ENCODE peak calls at places on chromosomes 13 and 19, in six cellular contexts. Q is GM12878, P is body of pancreas, E is ovary, O is heart left ventricle, I is sigmoid colon. B is an unnamed sample.

GRCh38 chr13:73141292-73141771 is 82.5 kb downstream of the KLF5 start:
- DNase-seq in Q (no peak), P (peak; percentile 5), E (no peak), O (no peak), I (no peak), B (no peak)

GRCh38 chr19:13841339-13842293 is 35.3 kb upstream of the NANOS3 start:
- DNase-seq in Q (no peak), P (peak; percentile 48), E (no peak), O (peak; percentile 78), I (peak; percentile 86), B (no peak)

GRCh38 chr13:25117312-25117711 is 21.4 kb downstream of the PABPC3 start:
- DNase-seq in Q (no peak), P (no peak), E (no peak), O (no peak), I (no peak), B (no peak)

GRCh38 chr13:31768351-31768750 is 29.0 kb downstream of the RXFP2 start:
- DNase-seq in Q (no peak), P (no peak), E (no peak), O (no peak), I (no peak), B (no peak)

GRCh38 chr19:13083627-13084026 is 19.0 kb downstream of the LYL1 start:
- DNase-seq in Q (no peak), P (no peak), E (no peak), O (no peak), I (no peak), B (no peak)

GRCh38 chr13:32142956-32143375 is 111.4 kb downstream of the FRY start:
- DNase-seq in Q (no peak), P (no peak), E (no peak), O (no peak), I (no peak), B (no peak)

GRCh38 chr13:27792393-27793218 is at the start of gene GSX1:
- DNase-seq in Q (no peak), P (peak; percentile 79), E (peak; percentile 70), O (peak; percentile 75), I (no peak), B (peak; percentile 53)

GRCh38 chr13:31014461-31014860 is 82.0 kb downstream of the TEX26 start:
- DNase-seq in Q (no peak), P (no peak), E (no peak), O (no peak), I (no peak), B (no peak)

GRCh38 chr13:49690133-49690989 is 925 bp downstream of the EBPL start:
- DNase-seq in Q (no peak), P (peak; percentile 82), E (no peak), O (no peak), I (no peak), B (no peak)

GRCh38 chr13:80716610-80717081 is 375.7 kb upstream of the SPRY2 start:
- DNase-seq in Q (no peak), P (no peak), E (no peak), O (peak; percentile 54), I (peak; percentile 64), B (no peak)

GRCh38 chr19:53971608-53972007 is 8.9 kb downstream of the CACNG8 start:
- DNase-seq in Q (no peak), P (no peak), E (no peak), O (no peak), I (no peak), B (no peak)

GRCh38 chr13:75838366-75839017 is 202.4 kb downstream of the LMO7 start:
- DNase-seq in Q (no peak), P (no peak), E (no peak), O (no peak), I (no peak), B (no peak)

GRCh38 chr19:10289167-10289835 is 451 bp upstream of the ICAM5 start:
- DNase-seq in Q (no peak), P (no peak), E (peak; percentile 68), O (peak; percentile 60), I (no peak), B (peak; percentile 68)

GRCh38 chr19:2394669-2395292 is 32.6 kb downstream of the TIMM13 start:
- DNase-seq in Q (peak; percentile 38), P (no peak), E (no peak), O (no peak), I (no peak), B (peak; percentile 76)

GRCh38 chr19:2391118-2391725 is 31.2 kb downstream of the TMPRSS9 start:
- DNase-seq in Q (peak; percentile 21), P (peak; percentile 63), E (no peak), O (no peak), I (no peak), B (no peak)

GRCh38 chr19:2389594-2389993 is 29.5 kb downstream of the TMPRSS9 start:
- DNase-seq in Q (no peak), P (no peak), E (no peak), O (no peak), I (no peak), B (no peak)

GRCh38 chr19:2392366-2392765 is 32.3 kb downstream of the TMPRSS9 start:
- DNase-seq in Q (no peak), P (no peak), E (no peak), O (no peak), I (no peak), B (no peak)

GRCh38 chr19:2394054-2394668 is 33.2 kb downstream of the TIMM13 start:
- DNase-seq in Q (peak; percentile 38), P (peak; percentile 32), E (no peak), O (no peak), I (no peak), B (peak; percentile 66)
- TF ChIP-seq POLR2A in Q (no peak), P (no peak), E (no peak), O (no peak), I (no peak), B (no peak)

GRCh38 chr19:55087542-55087935 is 11.9 kb downstream of the EPS8L1 start:
- DNase-seq in Q (no peak), P (no peak), E (no peak), O (peak; percentile 53), I (no peak), B (peak; percentile 48)
- TF ChIP-seq CTCF in Q (no peak), P (no peak), E (no peak), O (no peak), I (no peak), B (no peak)

DNA sequence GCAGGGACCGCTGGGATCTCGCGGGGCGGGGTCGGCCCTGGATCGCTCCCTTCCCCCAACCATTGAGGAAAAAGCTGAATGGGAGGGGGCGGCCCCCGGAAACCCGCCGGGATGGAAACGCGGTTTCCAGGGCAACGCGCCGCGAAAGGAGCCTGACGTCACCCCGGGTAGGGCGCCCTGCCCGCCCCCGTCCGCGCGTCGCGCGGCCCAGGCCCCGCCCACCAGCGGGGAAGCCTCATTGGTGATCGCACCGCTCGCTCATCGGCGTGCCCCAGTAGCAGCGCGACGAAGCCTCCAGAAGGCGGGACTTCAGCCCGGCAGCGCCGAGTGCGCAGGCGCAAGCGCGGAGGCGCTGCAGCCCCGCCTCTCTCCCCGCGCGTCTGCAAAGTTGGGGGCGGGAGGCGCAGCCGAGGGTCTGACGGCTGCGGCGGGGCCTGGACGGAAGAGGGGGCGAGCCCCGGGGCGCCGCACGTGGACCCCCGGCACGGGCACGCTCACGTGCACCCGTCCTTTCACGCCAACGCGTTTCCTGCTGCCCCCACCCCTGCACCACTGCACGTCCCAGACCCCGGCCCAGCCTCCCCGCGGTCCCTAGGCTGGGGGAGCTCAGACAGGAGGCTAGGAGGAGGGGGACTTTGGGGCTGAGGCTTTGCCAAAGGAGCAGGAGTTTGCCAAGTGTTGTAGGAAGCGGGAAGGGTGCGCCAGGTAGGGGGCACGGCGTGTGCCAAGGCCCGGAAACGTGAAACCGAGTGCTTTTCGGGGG is 8.2 kb upstream of the CIRBP start:
- DNase-seq in Q (peak; percentile 85), P (peak; percentile 97), E (peak; percentile 99), O (peak; percentile 98), I (peak; percentile 99), B (peak; percentile 97)
- TF ChIP-seq POLR2A in Q (peak; percentile 39), P (peak; percentile 54), E (peak; percentile 51), O (peak; percentile 60), I (peak; percentile 13), B (peak; percentile 37)

GRCh38 chr13:96053003-96053703 is at the start of gene UGGT2:
- DNase-seq in Q (peak; percentile 64), P (peak; percentile 96), E (peak; percentile 96), O (peak; percentile 97), I (peak; percentile 98), B (peak; percentile 64)
- TF ChIP-seq CTCF in Q (no peak), P (no peak), E (no peak), O (no peak), I (no peak), B (no peak)

GRCh38 chr13:114120486-114121430 is 11.7 kb downstream of the RASA3 start:
- DNase-seq in Q (no peak), P (no peak), E (no peak), O (no peak), I (no peak), B (no peak)
- TF ChIP-seq POLR2A in Q (no peak), P (no peak), E (no peak), O (no peak), I (no peak), B (no peak)

DNA sequence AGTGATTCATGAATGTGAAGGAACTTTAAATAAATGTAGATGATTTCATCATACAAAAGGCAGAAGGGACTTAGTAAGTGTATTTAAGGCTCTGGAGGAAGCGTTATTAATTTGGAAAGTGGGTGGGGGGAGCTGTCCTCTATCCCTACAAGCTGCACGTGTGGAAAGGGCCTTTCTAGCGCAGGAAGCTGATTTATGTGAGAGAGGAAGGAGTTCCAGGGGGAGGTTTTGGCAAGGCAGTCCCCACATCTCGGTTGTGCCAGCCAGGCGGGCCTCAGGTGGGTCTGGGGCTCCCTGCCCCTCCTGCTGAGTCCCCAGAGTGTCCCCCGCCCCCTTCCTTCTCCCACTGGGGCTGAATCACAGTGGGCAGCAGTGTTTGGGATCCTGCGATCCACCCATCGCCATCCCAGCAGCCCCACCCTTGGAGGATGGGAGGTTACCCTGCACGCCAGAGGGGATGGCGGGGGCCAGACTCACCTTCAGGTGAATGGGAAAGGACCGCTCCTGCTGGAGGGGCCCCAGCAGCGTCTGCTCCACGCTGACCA is 709 bp downstream of the DLEU7 start:
- DNase-seq in Q (no peak), P (no peak), E (no peak), O (no peak), I (no peak), B (no peak)
- TF ChIP-seq CTCF in Q (no peak), P (no peak), E (no peak), O (no peak), I (no peak), B (no peak)

GRCh38 chr19:33687761-33688656 is 66.3 kb downstream of the CHST8 start:
- DNase-seq in Q (no peak), P (no peak), E (no peak), O (no peak), I (no peak), B (no peak)

GRCh38 chr19:33686246-33686645 is 64.5 kb downstream of the CHST8 start:
- DNase-seq in Q (no peak), P (no peak), E (peak; percentile 4), O (no peak), I (no peak), B (no peak)

GRCh38 chr19:33688657-33688992 is 66.9 kb downstream of the CHST8 start:
- DNase-seq in Q (no peak), P (no peak), E (peak; percentile 17), O (no peak), I (no peak), B (no peak)

GRCh38 chr19:33685541-33685940 is 63.8 kb downstream of the CHST8 start:
- DNase-seq in Q (no peak), P (no peak), E (peak; percentile 12), O (no peak), I (peak; percentile 29), B (no peak)

GRCh38 chr19:33686687-33687541 is 65.2 kb downstream of the CHST8 start:
- DNase-seq in Q (no peak), P (no peak), E (no peak), O (no peak), I (no peak), B (no peak)
- TF ChIP-seq POLR2A in Q (no peak), P (no peak), E (no peak), O (no peak), I (no peak), B (no peak)

B was measured in Peyer's patch.